ENCODE peak calls at places on chromosomes 6 and 20, in seven cellular contexts. One of them, this sample, is unnamed.
A peak's percentile ranks its signal among the peaks of the same experiment; 100 is the strongest.

GRCh38 chr6:38876470-38876869 is 161.4 kb downstream of the DNAH8 start:
- DNase-seq in mesendoderm: no peak
- DNase-seq in H1: no peak
- DNase-seq in trophoblast cell: no peak
- DNase-seq in H9: no peak
- DNase-seq in IMR-90: no peak
- DNase-seq in mesenchymal stem cell: no peak
- DNase-seq in this sample: no peak

GRCh38 chr6:145669627-145670034 is 65.7 kb downstream of the EPM2A start:
- DNase-seq in mesenchymal stem cell: peak; percentile 59
- DNase-seq in trophoblast cell: no peak
- DNase-seq in H1: no peak
- DNase-seq in H9: no peak
- DNase-seq in IMR-90: peak; percentile 86
- DNase-seq in mesendoderm: no peak
- DNase-seq in this sample: no peak

GRCh38 chr6:79463721-79464120 is 73.5 kb downstream of the LCA5 start:
- DNase-seq in trophoblast cell: peak; percentile 78
- DNase-seq in mesenchymal stem cell: no peak
- DNase-seq in H9: peak; percentile 63
- DNase-seq in mesendoderm: peak; percentile 95
- DNase-seq in H1: no peak
- DNase-seq in IMR-90: no peak
- DNase-seq in this sample: peak; percentile 17

GRCh38 chr6:74764486-74764885 is 441.4 kb downstream of the COL12A1 start:
- DNase-seq in mesendoderm: no peak
- DNase-seq in trophoblast cell: no peak
- DNase-seq in IMR-90: peak; percentile 28
- DNase-seq in mesenchymal stem cell: peak; percentile 13
- DNase-seq in H1: no peak
- DNase-seq in H9: no peak
- DNase-seq in this sample: no peak

GRCh38 chr6:89977808-89978748 is 83.8 kb downstream of the GJA10 start:
- DNase-seq in trophoblast cell: no peak
- DNase-seq in mesendoderm: no peak
- DNase-seq in H9: no peak
- DNase-seq in IMR-90: peak; percentile 93
- DNase-seq in H1: no peak
- DNase-seq in mesenchymal stem cell: peak; percentile 85
- DNase-seq in this sample: no peak

GRCh38 chr6:53103993-53104675 is 38.9 kb downstream of the FBXO9 start:
- DNase-seq in mesendoderm: peak; percentile 39
- DNase-seq in IMR-90: no peak
- DNase-seq in H1: no peak
- DNase-seq in mesenchymal stem cell: peak; percentile 31
- DNase-seq in trophoblast cell: peak; percentile 62
- DNase-seq in H9: no peak
- DNase-seq in this sample: no peak

GRCh38 chr6:29720863-29721262 is 2.4 kb upstream of the HLA-F start:
- DNase-seq in trophoblast cell: no peak
- DNase-seq in mesendoderm: peak; percentile 64
- DNase-seq in H1: no peak
- DNase-seq in mesenchymal stem cell: no peak
- DNase-seq in H9: peak; percentile 71
- DNase-seq in IMR-90: no peak
- DNase-seq in this sample: no peak

GRCh38 chr20:8152183-8152582 is 20.1 kb downstream of the PLCB1 start:
- DNase-seq in trophoblast cell: no peak
- DNase-seq in H1: no peak
- DNase-seq in IMR-90: peak; percentile 65
- DNase-seq in mesendoderm: no peak
- DNase-seq in mesenchymal stem cell: peak; percentile 32
- DNase-seq in H9: no peak
- DNase-seq in this sample: no peak

GRCh38 chr6:139010674-139011073 is 17.9 kb upstream of the ABRACL start:
- DNase-seq in trophoblast cell: no peak
- DNase-seq in H9: no peak
- DNase-seq in mesendoderm: peak; percentile 98
- DNase-seq in mesenchymal stem cell: no peak
- DNase-seq in IMR-90: no peak
- DNase-seq in H1: no peak
- DNase-seq in this sample: no peak

GRCh38 chr6:44641344-44641743 is 253.8 kb downstream of the CDC5L start:
- DNase-seq in H1: no peak
- DNase-seq in mesenchymal stem cell: no peak
- DNase-seq in mesendoderm: no peak
- DNase-seq in H9: no peak
- DNase-seq in IMR-90: no peak
- DNase-seq in trophoblast cell: no peak
- DNase-seq in this sample: no peak

GRCh38 chr6:19333936-19334335 is 503.2 kb upstream of the ID4 start:
- DNase-seq in H1: no peak
- DNase-seq in H9: no peak
- DNase-seq in mesenchymal stem cell: no peak
- DNase-seq in IMR-90: no peak
- DNase-seq in mesendoderm: no peak
- DNase-seq in trophoblast cell: no peak
- DNase-seq in this sample: no peak

GRCh38 chr6:89862281-89862680 is 32.0 kb upstream of the GJA10 start:
- DNase-seq in trophoblast cell: no peak
- DNase-seq in IMR-90: no peak
- DNase-seq in mesendoderm: no peak
- DNase-seq in H1: no peak
- DNase-seq in H9: no peak
- DNase-seq in mesenchymal stem cell: no peak
- DNase-seq in this sample: no peak

GRCh38 chr6:109457596-109457996 is 2.0 kb upstream of the MICAL1 start:
- DNase-seq in H9: no peak
- DNase-seq in mesendoderm: no peak
- DNase-seq in IMR-90: no peak
- DNase-seq in trophoblast cell: peak; percentile 66
- DNase-seq in H1: no peak
- DNase-seq in mesenchymal stem cell: no peak
- DNase-seq in this sample: no peak

GRCh38 chr20:40493071-40493470 is 196.0 kb downstream of the MAFB start:
- DNase-seq in H1: no peak
- DNase-seq in IMR-90: peak; percentile 28
- DNase-seq in mesendoderm: no peak
- DNase-seq in trophoblast cell: no peak
- DNase-seq in mesenchymal stem cell: peak; percentile 37
- DNase-seq in H9: no peak
- DNase-seq in this sample: no peak

GRCh38 chr6:52415917-52416628 is 4.1 kb upstream of the EFHC1 start:
- DNase-seq in H1: no peak
- DNase-seq in IMR-90: peak; percentile 60
- DNase-seq in mesenchymal stem cell: peak; percentile 75
- DNase-seq in H9: no peak
- DNase-seq in trophoblast cell: peak; percentile 98
- DNase-seq in mesendoderm: no peak
- DNase-seq in this sample: no peak

GRCh38 chr6:16739329-16739801 is 21.9 kb downstream of the ATXN1 start:
- DNase-seq in mesenchymal stem cell: peak; percentile 63
- DNase-seq in H1: no peak
- DNase-seq in IMR-90: peak; percentile 76
- DNase-seq in trophoblast cell: no peak
- DNase-seq in mesendoderm: peak; percentile 45
- DNase-seq in H9: no peak
- DNase-seq in this sample: no peak

GRCh38 chr6:17098538-17098937 is 3.3 kb upstream of the STMND1 start:
- DNase-seq in trophoblast cell: peak; percentile 58
- DNase-seq in IMR-90: peak; percentile 47
- DNase-seq in mesenchymal stem cell: peak; percentile 50
- DNase-seq in mesendoderm: peak; percentile 79
- DNase-seq in H1: no peak
- DNase-seq in H9: no peak
- DNase-seq in this sample: no peak

GRCh38 chr6:18101271-18101670 is 21.2 kb downstream of the NHLRC1 start:
- DNase-seq in H9: no peak
- DNase-seq in IMR-90: peak; percentile 73
- DNase-seq in mesendoderm: no peak
- DNase-seq in H1: no peak
- DNase-seq in mesenchymal stem cell: peak; percentile 7
- DNase-seq in trophoblast cell: no peak
- DNase-seq in this sample: no peak

GRCh38 chr6:80217799-80218198 is 111.3 kb downstream of the BCKDHB start:
- DNase-seq in H9: no peak
- DNase-seq in IMR-90: no peak
- DNase-seq in mesendoderm: no peak
- DNase-seq in H1: no peak
- DNase-seq in mesenchymal stem cell: peak; percentile 67
- DNase-seq in trophoblast cell: no peak
- DNase-seq in this sample: no peak

GRCh38 chr6:30757261-30757935 is 13.1 kb upstream of the IER3 start:
- DNase-seq in IMR-90: no peak
- DNase-seq in H9: no peak
- DNase-seq in trophoblast cell: no peak
- DNase-seq in H1: no peak
- DNase-seq in mesendoderm: no peak
- DNase-seq in mesenchymal stem cell: no peak
- DNase-seq in this sample: no peak

GRCh38 chr6:21850682-21851081 is 257.1 kb downstream of the SOX4 start:
- DNase-seq in mesenchymal stem cell: no peak
- DNase-seq in H1: no peak
- DNase-seq in trophoblast cell: peak; percentile 78
- DNase-seq in mesendoderm: peak; percentile 46
- DNase-seq in IMR-90: no peak
- DNase-seq in H9: no peak
- DNase-seq in this sample: no peak

GRCh38 chr20:650954-651353 is 2.0 kb downstream of the SRXN1 start:
- DNase-seq in H9: no peak
- DNase-seq in H1: no peak
- DNase-seq in IMR-90: no peak
- DNase-seq in trophoblast cell: no peak
- DNase-seq in mesendoderm: no peak
- DNase-seq in mesenchymal stem cell: peak; percentile 15
- DNase-seq in this sample: no peak

GRCh38 chr6:150316936-150317335 is 51.9 kb upstream of the IYD start:
- DNase-seq in H9: no peak
- DNase-seq in mesendoderm: no peak
- DNase-seq in trophoblast cell: no peak
- DNase-seq in mesenchymal stem cell: no peak
- DNase-seq in IMR-90: no peak
- DNase-seq in H1: no peak
- DNase-seq in this sample: no peak

GRCh38 chr6:96520039-96520850 is 1.4 kb upstream of the UFL1 start:
- DNase-seq in mesendoderm: peak; percentile 97
- DNase-seq in trophoblast cell: peak; percentile 90
- DNase-seq in mesenchymal stem cell: peak; percentile 25
- DNase-seq in H1: no peak
- DNase-seq in IMR-90: peak; percentile 35
- DNase-seq in H9: peak; percentile 58
- DNase-seq in this sample: no peak
- H3K4ac ChIP-seq in mesendoderm: no peak overlapping the region
- H3K4ac ChIP-seq in trophoblast cell: no peak overlapping the region
- H3K4ac ChIP-seq in mesenchymal stem cell: no peak overlapping the region
- H3K4ac ChIP-seq in H1: no peak overlapping the region
- H3K4ac ChIP-seq in IMR-90: peak overlapping the region; percentile 56
- H3K4ac ChIP-seq in H9: no peak overlapping the region
- H3K4ac ChIP-seq in this sample: no peak overlapping the region

DNA sequence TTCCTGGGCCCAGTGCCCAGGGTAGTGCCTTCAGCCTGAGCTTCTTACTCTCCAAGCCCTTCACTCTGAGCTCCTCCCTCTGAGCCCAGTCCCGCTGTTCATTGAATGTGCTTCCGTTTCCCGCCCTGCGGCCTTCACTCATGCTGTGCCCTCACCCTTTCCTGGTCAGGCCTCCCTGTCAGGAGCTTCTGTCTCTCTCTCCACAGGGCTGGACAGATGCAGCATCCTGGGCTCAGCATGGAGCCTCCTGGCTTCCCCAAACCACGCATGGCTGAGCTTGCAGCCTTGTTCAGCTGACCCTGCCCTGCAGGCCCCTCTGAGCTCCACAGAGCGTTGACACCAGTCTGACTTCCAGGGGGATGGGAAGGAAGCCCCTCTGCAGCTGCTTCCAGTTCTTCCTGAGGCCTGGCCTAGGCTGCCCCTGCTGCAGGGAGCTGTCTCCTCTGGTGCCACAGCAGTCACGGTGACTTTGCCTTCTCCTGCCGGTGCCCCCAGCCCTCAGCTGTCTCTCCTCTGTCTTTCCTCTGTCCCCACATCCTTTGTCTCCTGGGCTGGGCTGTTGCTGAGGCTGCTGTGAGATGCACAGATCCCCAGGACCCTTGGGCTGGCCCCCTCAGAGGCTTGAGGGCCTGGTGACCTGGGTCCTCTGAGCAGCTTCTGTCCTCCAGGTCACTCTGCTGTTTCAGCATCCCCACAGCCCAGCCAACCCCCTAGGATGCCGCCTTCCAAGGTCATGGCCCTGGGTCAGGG is 7.9 kb upstream of the MYT1 start:
- DNase-seq in H9: no peak
- DNase-seq in trophoblast cell: no peak
- DNase-seq in H1: no peak
- DNase-seq in IMR-90: no peak
- DNase-seq in mesendoderm: no peak
- DNase-seq in mesenchymal stem cell: no peak
- DNase-seq in this sample: no peak
- H2BK5ac ChIP-seq in H9: no peak overlapping the region
- H2BK5ac ChIP-seq in trophoblast cell: no peak overlapping the region
- H2BK5ac ChIP-seq in H1: peak overlapping the region; percentile 71
- H2BK5ac ChIP-seq in IMR-90: no peak overlapping the region
- H2BK5ac ChIP-seq in mesendoderm: no peak overlapping the region
- H2BK5ac ChIP-seq in mesenchymal stem cell: no peak overlapping the region
- H2BK5ac ChIP-seq in this sample: peak overlapping the region; percentile 68

DNA sequence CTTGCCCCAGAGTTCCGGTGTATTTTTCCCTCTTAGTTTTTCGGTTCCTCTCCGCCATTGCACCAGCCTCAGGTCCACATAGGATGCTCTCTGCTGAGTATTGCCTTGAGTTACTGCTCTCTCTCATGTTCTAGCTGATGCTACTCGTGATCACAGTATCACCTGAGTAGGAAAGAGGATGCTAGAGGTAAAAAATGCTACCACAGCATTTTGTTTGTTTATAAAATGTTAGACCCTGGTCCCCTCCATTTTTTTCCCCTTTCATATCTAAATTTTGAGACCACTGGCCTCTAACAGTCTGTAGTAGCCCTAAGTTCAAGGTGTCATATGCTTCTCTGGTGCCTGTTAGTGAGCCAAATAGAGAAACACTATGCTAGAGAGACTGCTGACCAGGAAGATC is 175.5 kb downstream of the OR2B2 start:
- DNase-seq in mesenchymal stem cell: no peak
- DNase-seq in H9: no peak
- DNase-seq in H1: no peak
- DNase-seq in trophoblast cell: no peak
- DNase-seq in mesendoderm: no peak
- DNase-seq in IMR-90: no peak
- DNase-seq in this sample: no peak
- H3K4ac ChIP-seq in mesenchymal stem cell: no peak overlapping the region
- H3K4ac ChIP-seq in H9: no peak overlapping the region
- H3K4ac ChIP-seq in H1: no peak overlapping the region
- H3K4ac ChIP-seq in trophoblast cell: no peak overlapping the region
- H3K4ac ChIP-seq in mesendoderm: no peak overlapping the region
- H3K4ac ChIP-seq in IMR-90: no peak overlapping the region
- H3K4ac ChIP-seq in this sample: no peak overlapping the region

DNA sequence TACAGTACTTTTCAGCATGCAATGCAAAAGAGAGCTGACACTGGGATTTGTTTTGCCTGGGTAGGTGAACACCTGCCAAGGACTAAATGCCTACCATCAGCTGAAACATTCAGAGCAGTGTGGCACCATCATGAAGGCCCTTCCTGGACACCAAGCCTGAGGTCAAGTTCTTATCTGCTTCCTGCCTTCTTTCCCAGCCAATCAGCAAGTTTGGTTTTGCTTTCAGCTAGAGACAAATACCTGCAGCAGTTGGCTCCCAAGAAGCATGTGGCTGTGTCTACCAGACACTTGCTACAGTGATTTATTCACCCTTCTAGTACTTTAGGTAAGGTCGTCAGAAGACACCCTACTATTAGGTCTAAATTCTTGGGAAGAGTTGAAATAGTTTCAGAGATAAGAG is 112.8 kb downstream of the TBX18 start:
- DNase-seq in mesenchymal stem cell: peak; percentile 9
- DNase-seq in H1: no peak
- DNase-seq in trophoblast cell: peak; percentile 32
- DNase-seq in mesendoderm: peak; percentile 23
- DNase-seq in H9: no peak
- DNase-seq in IMR-90: no peak
- DNase-seq in this sample: no peak
- H2BK5ac ChIP-seq in mesenchymal stem cell: no peak overlapping the region
- H2BK5ac ChIP-seq in H1: no peak overlapping the region
- H2BK5ac ChIP-seq in trophoblast cell: no peak overlapping the region
- H2BK5ac ChIP-seq in mesendoderm: no peak overlapping the region
- H2BK5ac ChIP-seq in H9: no peak overlapping the region
- H2BK5ac ChIP-seq in IMR-90: peak overlapping the region; percentile 82
- H2BK5ac ChIP-seq in this sample: no peak overlapping the region

This sample was measured in neuronal stem cell.